ENCODE peak calls at places on chromosomes 3 and 15, in seven cellular contexts. L, N, P, S, B, T and C are unnamed samples.

GRCh38 chr3:184523825-184524615 is 37.6 kb upstream of the EPHB3 start:
- DNase-seq in L (no peak), N (peak; percentile 68), P (no peak), S (peak; percentile 26), B (no peak), T (no peak), C (no peak)

GRCh38 chr3:195043612-195044144 is 227.3 kb downstream of the XXYLT1 start:
- DNase-seq in L (no peak), N (no peak), P (no peak), S (no peak), B (no peak), T (no peak), C (no peak)

GRCh38 chr3:52220380-52221026 is 4.9 kb downstream of the TLR9 start:
- DNase-seq in L (peak; percentile 93), N (peak; percentile 54), P (peak; percentile 49), S (peak; percentile 77), B (no peak), T (peak; percentile 96), C (peak; percentile 84)

GRCh38 chr3:150825916-150826377 is 63.0 kb upstream of the SIAH2 start:
- DNase-seq in L (peak; percentile 8), N (no peak), P (no peak), S (no peak), B (no peak), T (no peak), C (no peak)

GRCh38 chr3:49718419-49719213 is 868 bp downstream of the AMIGO3 start:
- DNase-seq in L (no peak), N (no peak), P (no peak), S (no peak), B (no peak), T (peak; percentile 75), C (no peak)

GRCh38 chr3:50333744-50334328 is 5.8 kb upstream of the TUSC2 start:
- DNase-seq in L (no peak), N (no peak), P (no peak), S (no peak), B (no peak), T (no peak), C (no peak)

GRCh38 chr15:97009036-97009555 is 678.6 kb downstream of the NR2F2 start:
- DNase-seq in L (no peak), N (no peak), P (no peak), S (no peak), B (no peak), T (no peak), C (no peak)

GRCh38 chr15:36278219-36278618 is 301.2 kb upstream of the CDIN1 start:
- DNase-seq in L (no peak), N (no peak), P (no peak), S (no peak), B (no peak), T (no peak), C (no peak)

GRCh38 chr3:6528951-6529350 is 332.0 kb upstream of the GRM7 start:
- DNase-seq in L (no peak), N (peak; percentile 15), P (peak; percentile 10), S (no peak), B (no peak), T (no peak), C (no peak)

DNA sequence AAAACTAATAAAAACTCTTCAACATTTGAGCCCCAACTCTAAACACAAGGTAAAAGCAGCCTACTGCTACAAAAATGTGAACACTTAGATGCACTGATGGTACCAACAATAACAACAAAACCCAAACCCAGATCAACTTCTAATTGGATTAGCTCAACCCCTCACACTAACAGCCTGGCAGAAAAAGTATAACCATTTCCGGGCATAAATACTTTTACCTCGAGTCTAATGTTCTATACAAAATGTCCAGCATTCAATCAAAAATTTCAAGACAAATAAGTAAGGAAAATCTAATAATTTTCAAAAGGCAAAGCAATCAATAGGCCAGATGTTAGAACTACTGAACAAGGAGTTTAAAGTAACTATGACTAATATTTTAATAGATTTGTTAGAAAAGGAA is 303.3 kb downstream of the ARRDC4 start:
- DNase-seq in L (no peak), N (no peak), P (no peak), S (no peak), B (no peak), T (no peak), C (no peak)
- TF ChIP-seq JUND in L (no peak), N (no peak), P (no peak), S (no peak), B (no peak), T (no peak), C (no peak)

GRCh38 chr3:146131616-146132410 is 29.2 kb downstream of the PLOD2 start:
- DNase-seq in L (no peak), N (no peak), P (peak; percentile 33), S (no peak), B (no peak), T (no peak), C (no peak)
- TF ChIP-seq JUND in L (no peak), N (no peak), P (no peak), S (no peak), B (no peak), T (no peak), C (no peak)

DNA sequence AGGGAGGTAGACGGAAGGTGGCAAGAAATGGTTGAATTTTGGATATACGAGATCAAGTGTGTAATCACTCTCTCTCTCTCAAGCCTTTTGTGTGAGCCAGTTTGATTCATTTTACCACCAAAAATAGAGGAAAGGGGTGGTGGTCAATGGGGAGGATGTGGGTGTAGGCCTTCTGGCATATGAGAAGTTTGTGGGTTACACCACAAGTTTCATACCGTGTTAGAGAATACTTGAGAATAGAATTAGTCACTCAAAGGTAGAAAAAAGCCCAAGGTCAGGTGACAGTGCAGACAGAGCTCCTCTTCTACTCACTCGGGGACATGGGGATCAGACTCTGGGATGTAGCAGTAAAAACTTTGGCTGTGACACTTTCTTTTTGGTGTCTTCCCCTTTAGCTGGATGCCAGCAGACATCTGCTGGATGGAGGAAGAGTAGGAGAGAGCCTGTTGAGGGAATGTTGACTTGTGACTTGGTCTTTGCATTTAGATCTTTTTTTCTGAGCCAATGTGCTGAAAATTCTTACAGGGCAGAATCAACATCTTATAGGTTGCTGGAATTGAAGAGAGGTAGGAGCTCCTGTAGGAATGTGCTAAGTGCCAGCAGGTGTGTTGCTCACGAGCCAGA is 43.8 kb upstream of the RYK start:
- DNase-seq in L (no peak), N (no peak), P (no peak), S (no peak), B (peak; percentile 75), T (peak; percentile 1), C (no peak)
- TF ChIP-seq JUND in L (no peak), N (no peak), P (no peak), S (no peak), B (no peak), T (no peak), C (no peak)

DNA sequence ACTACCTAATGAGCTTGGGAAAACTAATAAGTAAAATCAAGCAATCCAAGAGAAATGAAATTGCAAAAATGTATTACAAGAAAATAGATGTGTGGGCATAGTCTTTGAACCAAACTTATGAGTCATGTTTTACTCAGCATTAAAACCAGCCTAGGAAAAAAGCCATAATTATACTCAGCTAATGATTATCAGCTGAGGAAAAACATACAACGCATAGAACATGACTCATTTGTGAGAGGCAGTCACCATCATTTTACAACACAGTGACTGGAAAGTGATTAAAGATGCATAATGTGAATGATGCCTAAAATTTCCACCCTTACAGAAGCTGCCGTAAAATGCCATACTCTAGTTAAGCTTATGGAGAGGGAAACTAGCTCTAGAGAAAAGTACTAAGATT is 238.0 kb upstream of the EOMES start:
- DNase-seq in L (no peak), N (peak; percentile 27), P (no peak), S (no peak), B (no peak), T (no peak), C (no peak)
- TF ChIP-seq JUND in L (no peak), N (peak; percentile 80), P (no peak), S (no peak), B (no peak), T (no peak), C (no peak)

DNA sequence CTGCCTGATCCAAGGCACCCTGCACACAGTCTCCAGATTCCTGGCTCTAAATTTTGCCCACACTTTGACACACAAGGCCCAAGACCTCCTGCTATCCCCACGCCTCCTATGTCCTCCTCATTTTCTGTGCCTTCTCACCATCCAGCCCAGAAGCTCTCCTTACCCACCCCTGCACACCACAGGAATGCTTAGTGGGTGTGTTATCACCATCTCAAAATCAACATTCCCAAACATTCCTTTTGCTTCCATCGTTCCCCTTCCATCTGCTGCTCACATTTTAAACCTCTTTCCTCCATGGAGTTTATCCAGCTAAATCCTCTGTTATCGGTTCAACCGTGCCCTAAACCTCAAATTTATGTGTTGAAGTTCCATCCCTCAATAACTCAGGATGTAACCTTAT is 43.9 kb downstream of the DGKG start:
- DNase-seq in L (no peak), N (no peak), P (peak; percentile 6), S (no peak), B (no peak), T (no peak), C (no peak)
- TF ChIP-seq JUND in L (no peak), N (no peak), P (no peak), S (no peak), B (no peak), T (no peak), C (no peak)

GRCh38 chr3:73461582-73461981 is 163.2 kb downstream of the PDZRN3 start:
- DNase-seq in L (no peak), N (no peak), P (no peak), S (no peak), B (no peak), T (no peak), C (no peak)
- TF ChIP-seq JUND in L (no peak), N (no peak), P (no peak), S (no peak), B (no peak), T (no peak), C (no peak)

GRCh38 chr3:10929978-10930620 is 62.4 kb upstream of the SLC6A1 start:
- DNase-seq in L (no peak), N (no peak), P (no peak), S (no peak), B (no peak), T (peak; percentile 20), C (no peak)
- TF ChIP-seq JUND in L (no peak), N (no peak), P (no peak), S (no peak), B (no peak), T (no peak), C (no peak)

DNA sequence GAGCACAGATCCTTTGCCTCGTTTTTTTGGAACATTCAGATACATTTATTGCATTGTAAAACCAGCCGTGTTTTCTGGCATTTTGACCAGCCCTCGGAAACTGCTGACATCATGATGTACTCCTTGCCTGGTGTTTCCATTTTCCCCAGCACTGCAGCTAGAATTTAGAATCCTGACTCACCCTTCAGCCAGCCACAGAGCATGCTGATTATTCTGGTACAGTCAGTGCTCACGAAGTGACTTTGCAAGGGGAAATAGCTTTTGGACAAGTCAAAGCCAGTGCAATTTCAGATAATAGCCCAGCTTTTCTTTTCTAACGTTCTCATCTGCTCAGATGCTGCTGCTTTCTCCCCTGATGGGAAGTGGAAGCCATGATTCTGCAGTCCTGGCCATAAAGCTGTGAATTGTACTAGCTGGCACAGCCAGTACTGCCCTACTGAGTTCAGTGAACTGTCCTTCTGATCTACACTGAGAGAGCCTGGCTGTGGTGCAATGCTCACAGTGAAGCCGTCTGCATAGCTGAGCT is 12.1 kb upstream of the CNBP start:
- DNase-seq in L (no peak), N (no peak), P (peak; percentile 16), S (no peak), B (no peak), T (no peak), C (no peak)
- TF ChIP-seq JUND in L (peak; percentile 89), N (no peak), P (no peak), S (peak; percentile 59), B (no peak), T (no peak), C (no peak)

GRCh38 chr15:26421065-26421464 is 351.8 kb downstream of the GABRB3 start:
- DNase-seq in L (no peak), N (no peak), P (no peak), S (no peak), B (no peak), T (no peak), C (no peak)
- TF ChIP-seq JUND in L (no peak), N (no peak), P (no peak), S (no peak), B (no peak), T (no peak), C (no peak)